ENCODE peak calls at places on chromosomes 7 and 10, in nine cellular contexts. O is ureter; J is ovary; I is colonic mucosa; W is WERI-Rb-1; A is right cardiac atrium; R is NCI-H774; D is CD8-positive, alpha-beta T cell; V is endodermal cell. S is an unnamed sample.

GRCh38 chr7:77917500-77918262 is 119.1 kb downstream of the PHTF2 start:
- DNase-seq in R (peak; percentile 53), O (no peak), V (no peak), W (no peak), I (no peak), D (no peak), A (no peak), J (no peak), S (no peak)

GRCh38 chr7:50276446-50276845 is 28.1 kb upstream of the IKZF1 start:
- DNase-seq in I (no peak), A (no peak), D (no peak), R (no peak), V (no peak), W (no peak), J (no peak), O (no peak), S (no peak)

GRCh38 chr7:150388709-150389531 is 9.8 kb downstream of the ZNF775 start:
- DNase-seq in D (no peak), A (peak; percentile 85), O (no peak), W (peak; percentile 95), R (no peak), J (peak; percentile 78), I (peak; percentile 73), V (peak; percentile 83), S (no peak)

GRCh38 chr7:101173752-101174244 is 6.3 kb downstream of the NAT16 start:
- DNase-seq in D (peak; percentile 31), J (no peak), R (peak; percentile 7), O (no peak), W (no peak), A (no peak), V (peak; percentile 94), I (peak; percentile 63), S (no peak)

GRCh38 chr7:133654547-133654946 is 401.7 kb downstream of the EXOC4 start:
- DNase-seq in W (no peak), V (no peak), O (no peak), A (no peak), I (no peak), D (no peak), R (no peak), J (no peak), S (no peak)

GRCh38 chr10:129953541-129954031 is 10.5 kb downstream of the EBF3 start:
- DNase-seq in D (no peak), R (no peak), W (no peak), O (no peak), V (no peak), I (no peak), A (peak; percentile 68), J (no peak), S (no peak)

GRCh38 chr10:48602401-48603135 is 2.3 kb downstream of the ARHGAP22 start:
- DNase-seq in R (no peak), D (no peak), W (no peak), J (no peak), V (no peak), I (peak; percentile 12), O (no peak), A (no peak), S (no peak)

GRCh38 chr7:100641463-100641859 is at the start of gene TFR2:
- DNase-seq in A (no peak), I (no peak), W (no peak), V (no peak), D (no peak), J (no peak), O (no peak), R (no peak), S (no peak)

GRCh38 chr7:155214328-155214986 is 83.2 kb upstream of the INSIG1 start:
- DNase-seq in I (no peak), V (no peak), D (no peak), O (no peak), R (peak; percentile 28), A (no peak), J (no peak), W (no peak), S (no peak)

GRCh38 chr7:155343150-155343549 is 45.5 kb downstream of the INSIG1 start:
- DNase-seq in D (no peak), O (no peak), R (no peak), A (no peak), W (no peak), V (peak; percentile 39), I (no peak), J (no peak), S (no peak)

GRCh38 chr10:112852308-112852707 is 97.7 kb upstream of the TCF7L2 start:
- DNase-seq in A (no peak), V (no peak), J (no peak), D (no peak), O (no peak), R (no peak), W (no peak), I (peak; percentile 27), S (no peak)

GRCh38 chr7:45890125-45890901 is 2.0 kb downstream of the IGFBP1 start:
- DNase-seq in V (no peak), O (no peak), I (no peak), W (no peak), A (no peak), J (no peak), R (no peak), D (no peak), S (no peak)

GRCh38 chr7:152751449-152752141 is 8.0 kb upstream of the ACTR3B start:
- DNase-seq in D (no peak), O (no peak), R (no peak), W (no peak), V (no peak), I (no peak), J (no peak), A (no peak), S (no peak)

GRCh38 chr7:122887198-122887597 is 938 bp upstream of the CADPS2 start:
- DNase-seq in A (peak; percentile 81), I (peak; percentile 69), D (no peak), W (peak; percentile 71), O (peak; percentile 74), J (peak; percentile 44), R (peak; percentile 44), V (peak; percentile 83), S (peak; percentile 43)

GRCh38 chr7:26705567-26705966 is 158.8 kb downstream of the SKAP2 start:
- DNase-seq in D (no peak), J (no peak), O (no peak), W (no peak), R (no peak), I (peak; percentile 36), A (no peak), V (no peak), S (peak; percentile 82)

GRCh38 chr7:44288811-44289340 is 36.5 kb downstream of the CAMK2B start:
- DNase-seq in O (peak; percentile 34), J (peak; percentile 19), R (no peak), A (peak; percentile 56), V (peak; percentile 44), W (peak; percentile 5), D (no peak), I (no peak), S (no peak)

GRCh38 chr7:18425873-18426520 is 69.6 kb upstream of the HDAC9 start:
- DNase-seq in A (no peak), W (no peak), R (no peak), D (no peak), J (no peak), O (no peak), V (no peak), I (no peak), S (no peak)

GRCh38 chr7:157019718-157020451 is 9.4 kb upstream of the MNX1 start:
- DNase-seq in V (peak; percentile 57), D (no peak), O (no peak), J (no peak), W (no peak), I (no peak), A (no peak), R (no peak), S (no peak)

GRCh38 chr10:102919237-102919959 is 1.3 kb downstream of the CNNM2 start:
- DNase-seq in J (peak; percentile 48), A (peak; percentile 70), V (peak; percentile 76), W (no peak), I (peak; percentile 42), O (no peak), R (no peak), D (no peak), S (no peak)

S was measured in non-pigmented ciliary epithelial cell.